ENCODE peak calls at places on chromosomes 4 and X, in nine cellular contexts. T is HS-5; Q is stimulated activated CD8-positive, alpha-beta memory T cell treated with anti-CD3 and anti-CD28 coated beads, Interleukin-7, amount 100 ng/mL, for 24 hours; W is GM03348; C is activated CD8-positive, alpha-beta memory T cell treated with anti-CD3 and anti-CD28 coated beads for 1 hour; R is NCI-H460; I is heart right ventricle; E is GM23248; L is neural crest cell. F is an unnamed sample.
A peak's percentile ranks its signal among the peaks of the same experiment; 100 is the strongest.

GRCh38 chr4:144350706-144351105 is 210.2 kb upstream of the GYPA start:
- DNase-seq in E (no peak), L (no peak), R (no peak), C (no peak), W (no peak), Q (no peak), I (no peak), T (no peak), F (peak; percentile 22)

GRCh38 chrX:43654431-43655150 is 1.5 kb upstream of the MAOA start:
- DNase-seq in L (peak; percentile 74), T (peak; percentile 67), W (peak; percentile 93), R (peak; percentile 92), Q (peak; percentile 55), I (peak; percentile 91), C (peak; percentile 70), E (peak; percentile 90), F (peak; percentile 91)

GRCh38 chrX:120457766-120458180 is 11.3 kb downstream of the LAMP2 start:
- DNase-seq in T (peak; percentile 61), L (no peak), C (no peak), W (peak; percentile 47), R (no peak), I (no peak), E (peak; percentile 87), Q (no peak), F (peak; percentile 94)

GRCh38 chrX:69718102-69718501 is 102.2 kb downstream of the EDA start:
- DNase-seq in R (no peak), C (no peak), Q (no peak), W (no peak), L (no peak), I (no peak), T (no peak), E (no peak), F (no peak)

GRCh38 chr4:121656269-121656641 is 40.5 kb downstream of the ANXA5 start:
- DNase-seq in Q (no peak), R (peak; percentile 36), T (no peak), W (peak; percentile 46), C (no peak), L (peak; percentile 21), E (peak; percentile 69), I (no peak), F (peak; percentile 47)

GRCh38 chr4:124526321-124526720 is 186.2 kb downstream of the ANKRD50 start:
- DNase-seq in C (no peak), R (no peak), E (no peak), W (no peak), T (no peak), Q (no peak), L (no peak), I (no peak), F (no peak)

GRCh38 chr4:1045595-1046201 is 34.3 kb downstream of the FGFRL1 start:
- DNase-seq in L (no peak), T (no peak), E (no peak), Q (no peak), W (no peak), I (no peak), R (peak; percentile 45), C (no peak), F (no peak)

GRCh38 chr4:138835833-138836521 is 179.6 kb upstream of the NOCT start:
- DNase-seq in I (peak; percentile 50), R (no peak), Q (no peak), E (peak; percentile 42), W (no peak), L (no peak), T (no peak), C (no peak), F (peak; percentile 45)

GRCh38 chrX:153216926-153217325 is 37.8 kb downstream of the MAGEA1 start:
- DNase-seq in T (no peak), I (no peak), E (no peak), Q (no peak), L (no peak), W (no peak), R (no peak), C (no peak), F (no peak)

GRCh38 chrX:50698944-50699343 is 115.0 kb downstream of the SHROOM4 start:
- DNase-seq in I (no peak), T (no peak), L (no peak), W (no peak), C (no peak), E (no peak), R (no peak), Q (no peak), F (no peak)

GRCh38 chr4:88999392-88999791 is 57.6 kb downstream of the FAM13A start:
- DNase-seq in R (no peak), C (no peak), L (no peak), E (no peak), W (no peak), T (no peak), I (no peak), Q (no peak), F (no peak)

GRCh38 chr4:1169171-1169671 is 3.2 kb downstream of the SPON2 start:
- DNase-seq in W (no peak), E (no peak), Q (no peak), T (no peak), C (no peak), R (no peak), L (no peak), I (no peak), F (no peak)

GRCh38 chr4:112853662-112854256 is 195.7 kb upstream of the ANK2 start:
- DNase-seq in Q (no peak), R (no peak), C (no peak), T (no peak), E (peak; percentile 30), I (no peak), L (no peak), W (peak; percentile 31), F (no peak)

GRCh38 chr4:2825740-2826139 is 17.9 kb upstream of the ADD1 start:
- DNase-seq in T (no peak), C (no peak), I (peak; percentile 48), R (no peak), E (no peak), L (no peak), W (no peak), Q (no peak), F (no peak)

GRCh38 chr4:144355809-144356757 is 215.6 kb upstream of the GYPA start:
- DNase-seq in T (peak; percentile 58), E (peak; percentile 78), I (no peak), R (no peak), L (peak; percentile 43), C (no peak), Q (no peak), W (peak; percentile 62), F (peak; percentile 90)

GRCh38 chr4:153365003-153365402 is 20.5 kb downstream of the MND1 start:
- DNase-seq in E (no peak), C (no peak), Q (no peak), L (no peak), W (no peak), I (no peak), R (no peak), T (no peak), F (no peak)

GRCh38 chr4:142202404-142203332 is 566.3 kb downstream of the IL15 start:
- DNase-seq in W (no peak), C (no peak), E (no peak), R (no peak), L (no peak), I (no peak), Q (no peak), T (no peak), F (no peak)

GRCh38 chrX:117511379-117511778 is 605.2 kb downstream of the KLHL13 start:
- DNase-seq in W (no peak), T (no peak), C (no peak), Q (no peak), E (no peak), L (no peak), R (no peak), I (no peak), F (no peak)

F was measured in M059J.